ENCODE peak calls at places on chromosomes 16 and 17, in eight cellular contexts. U, E, N, S, T, K, Y and X are unnamed samples.

GRCh38 chr16:4976611-4977145 is 18.5 kb downstream of the SEC14L5 start:
- DNase-seq in U (no peak), E (no peak), N (no peak), S (no peak), T (no peak), K (no peak), Y (no peak), X (no peak)

GRCh38 chr16:11105038-11105903 is 150.7 kb downstream of the SOCS1 start:
- DNase-seq in U (peak), E (peak), N (peak), S (peak), T (no peak), K (no peak), Y (no peak), X (peak)

GRCh38 chr17:33674685-33675084 is 381.6 kb upstream of the ASIC2 start:
- DNase-seq in U (peak), E (peak), N (peak), S (peak), T (peak), K (peak), Y (peak), X (peak)

GRCh38 chr17:75511610-75512575 is 3.4 kb downstream of the CASKIN2 start:
- DNase-seq in U (no peak), E (no peak), N (no peak), S (no peak), T (no peak), K (no peak), Y (no peak), X (no peak)

GRCh38 chr17:48791128-48792032 is 25.6 kb downstream of the TTLL6 start:
- DNase-seq in U (peak), E (peak), N (peak), S (peak), T (peak), K (peak), Y (no peak), X (peak)

GRCh38 chr16:69567031-69567680 is 1.4 kb downstream of the NFAT5 start:
- DNase-seq in U (no peak), E (peak), N (peak), S (no peak), T (no peak), K (no peak), Y (no peak), X (no peak)

GRCh38 chr16:4695473-4696171 is 2.3 kb downstream of the NUDT16L1 start:
- DNase-seq in U (no peak), E (no peak), N (no peak), S (no peak), T (no peak), K (no peak), Y (no peak), X (no peak)

GRCh38 chr17:72916991-72917390 is 175.5 kb downstream of the SLC39A11 start:
- DNase-seq in U (no peak), E (no peak), N (no peak), S (no peak), T (no peak), K (no peak), Y (no peak), X (no peak)

GRCh38 chr17:46144246-46144645 is 49.0 kb downstream of the KANSL1 start:
- DNase-seq in U (no peak), E (no peak), N (no peak), S (no peak), T (no peak), K (no peak), Y (no peak), X (no peak)

GRCh38 chr17:8803531-8804416 is 4.6 kb upstream of the MFSD6L start:
- DNase-seq in U (no peak), E (no peak), N (peak), S (no peak), T (no peak), K (no peak), Y (no peak), X (no peak)

GRCh38 chr17:69462010-69462409 is 47.5 kb downstream of the MAP2K6 start:
- DNase-seq in U (no peak), E (no peak), N (no peak), S (no peak), T (no peak), K (no peak), Y (no peak), X (no peak)

GRCh38 chr16:89805136-89805905 is 11.1 kb downstream of the FANCA start:
- DNase-seq in U (no peak), E (peak), N (no peak), S (peak), T (no peak), K (no peak), Y (no peak), X (no peak)

GRCh38 chr17:68592004-68592403 is 9.2 kb downstream of the FAM20A start:
- DNase-seq in U (no peak), E (peak), N (no peak), S (peak), T (no peak), K (no peak), Y (no peak), X (no peak)

GRCh38 chr16:86575754-86576557 is 2.4 kb upstream of the FOXL1 start:
- DNase-seq in U (peak), E (peak), N (peak), S (peak), T (peak), K (peak), Y (no peak), X (peak)

GRCh38 chr16:82627811-82628339 is 1.1 kb downstream of the CDH13 start:
- DNase-seq in U (peak), E (peak), N (no peak), S (no peak), T (peak), K (no peak), Y (no peak), X (no peak)

GRCh38 chr17:21573961-21574610 is 118.2 kb upstream of the KCNJ18 start:
- DNase-seq in U (peak), E (no peak), N (no peak), S (peak), T (no peak), K (no peak), Y (peak), X (peak)

GRCh38 chr16:4142268-4142667 is 26.0 kb upstream of the ADCY9 start:
- DNase-seq in U (no peak), E (no peak), N (no peak), S (no peak), T (no peak), K (no peak), Y (peak), X (no peak)

GRCh38 chr17:27384721-27385120 is 71.5 kb upstream of the KSR1 start:
- DNase-seq in U (no peak), E (no peak), N (no peak), S (no peak), T (no peak), K (no peak), Y (no peak), X (no peak)

GRCh38 chr16:67428146-67428731 is 2.7 kb upstream of the HSD11B2 start:
- DNase-seq in U (peak), E (peak), N (peak), S (no peak), T (peak), K (no peak), Y (peak), X (peak)

GRCh38 chr16:11448796-11449416 is 103.6 kb downstream of the RMI2 start:
- DNase-seq in U (no peak), E (no peak), N (no peak), S (no peak), T (no peak), K (no peak), Y (no peak), X (no peak)

GRCh38 chr17:75774471-75774987 is 9.5 kb upstream of the GALK1 start:
- DNase-seq in U (no peak), E (no peak), N (no peak), S (no peak), T (no peak), K (no peak), Y (no peak), X (no peak)

GRCh38 chr16:50509521-50510341 is 38.5 kb upstream of the NKD1 start:
- DNase-seq in U (no peak), E (no peak), N (peak), S (no peak), T (peak), K (no peak), Y (peak), X (peak)

GRCh38 chr16:23505180-23505665 is 5.1 kb downstream of the GGA2 start:
- DNase-seq in U (no peak), E (no peak), N (no peak), S (no peak), T (peak), K (no peak), Y (no peak), X (no peak)

GRCh38 chr16:23505942-23506605 is 4.2 kb downstream of the GGA2 start:
- DNase-seq in U (no peak), E (no peak), N (no peak), S (no peak), T (peak), K (no peak), Y (no peak), X (no peak)

GRCh38 chr16:23504076-23504452 is 6.2 kb downstream of the GGA2 start:
- DNase-seq in U (peak), E (no peak), N (no peak), S (peak), T (no peak), K (no peak), Y (no peak), X (peak)

GRCh38 chr16:23506606-23506994 is 3.7 kb downstream of the GGA2 start:
- DNase-seq in U (no peak), E (no peak), N (no peak), S (no peak), T (no peak), K (no peak), Y (no peak), X (no peak)

DNA sequence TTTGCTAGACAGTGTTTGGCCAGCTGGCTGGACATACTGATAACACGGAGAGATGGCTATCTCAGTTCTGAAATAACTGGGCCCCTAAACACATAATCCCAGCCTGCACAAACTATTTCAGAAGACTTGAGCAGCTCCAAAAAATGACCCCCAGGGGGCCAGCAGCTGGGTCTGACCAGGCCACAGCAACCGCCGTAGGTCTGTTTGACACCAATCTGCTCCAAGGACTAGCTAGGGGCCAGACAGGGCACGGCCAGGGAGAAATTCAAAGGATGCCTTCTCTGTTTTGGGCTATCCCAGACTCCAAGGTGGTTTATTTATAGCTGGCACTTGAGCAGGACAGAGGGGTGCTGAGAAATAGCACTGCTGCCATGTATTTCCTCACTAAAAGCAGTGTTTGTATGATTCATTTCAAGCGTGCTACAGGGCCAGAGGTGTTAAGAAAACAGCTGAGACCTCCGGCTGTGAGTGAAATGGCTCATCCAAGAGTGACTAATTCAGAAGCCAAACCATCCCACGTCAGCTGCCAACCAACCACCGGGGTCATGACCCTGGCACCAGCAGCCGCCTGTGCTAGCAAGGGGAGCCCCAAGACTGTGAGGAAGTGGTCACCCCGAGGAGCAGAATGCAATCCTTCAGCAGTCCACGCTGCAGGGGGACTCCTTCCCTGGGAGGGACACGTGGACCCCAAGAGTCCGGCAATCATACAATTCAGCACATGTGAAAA is 5.7 kb downstream of the GGA2 start:
- DNase-seq in U (peak), E (peak), N (peak), S (peak), T (peak), K (peak), Y (peak), X (no peak)
- H3K4me3 ChIP-seq in U (no peak), E (peak), N (no peak), S (no peak), T (peak), K (no peak), Y (no peak), X (no peak)

GRCh38 chr17:31092475-31093064 is 2.2 kb upstream of the NF1 start:
- DNase-seq in U (no peak), E (no peak), N (peak), S (no peak), T (no peak), K (no peak), Y (no peak), X (no peak)

GRCh38 chr17:31096106-31096436 is 1.3 kb downstream of the NF1 start:
- DNase-seq in U (no peak), E (no peak), N (peak), S (no peak), T (no peak), K (no peak), Y (no peak), X (no peak)

GRCh38 chr17:31093866-31094599 is 744 bp upstream of the NF1 start:
- DNase-seq in U (no peak), E (no peak), N (peak), S (no peak), T (no peak), K (no peak), Y (no peak), X (no peak)

GRCh38 chr17:31094600-31095238 is at the start of gene NF1:
- DNase-seq in U (peak), E (peak), N (peak), S (peak), T (peak), K (peak), Y (peak), X (peak)

GRCh38 chr17:31095239-31096105 is 695 bp downstream of the NF1 start:
- DNase-seq in U (peak), E (peak), N (peak), S (no peak), T (peak), K (peak), Y (peak), X (no peak)
- H3K4me3 ChIP-seq in U (peak), E (peak), N (peak), S (peak), T (peak), K (peak), Y (peak), X (peak)

GRCh38 chr17:329794-330420 is 22.7 kb downstream of the RPH3AL start:
- DNase-seq in U (no peak), E (no peak), N (no peak), S (no peak), T (no peak), K (no peak), Y (no peak), X (no peak)
- H3K4me3 ChIP-seq in U (no peak), E (no peak), N (no peak), S (no peak), T (no peak), K (no peak), Y (no peak), X (no peak)

GRCh38 chr17:59362811-59363205 is 31.4 kb downstream of the YPEL2 start:
- DNase-seq in U (no peak), E (no peak), N (no peak), S (no peak), T (no peak), K (no peak), Y (no peak), X (no peak)

GRCh38 chr17:59366040-59366757 is 34.7 kb downstream of the YPEL2 start:
- DNase-seq in U (no peak), E (no peak), N (peak), S (no peak), T (peak), K (no peak), Y (no peak), X (no peak)

GRCh38 chr17:59365383-59365981 is 34.0 kb downstream of the YPEL2 start:
- DNase-seq in U (no peak), E (no peak), N (peak), S (no peak), T (peak), K (no peak), Y (no peak), X (no peak)

GRCh38 chr17:59361386-59361785 is 29.9 kb downstream of the YPEL2 start:
- DNase-seq in U (no peak), E (peak), N (no peak), S (peak), T (no peak), K (no peak), Y (no peak), X (no peak)

DNA sequence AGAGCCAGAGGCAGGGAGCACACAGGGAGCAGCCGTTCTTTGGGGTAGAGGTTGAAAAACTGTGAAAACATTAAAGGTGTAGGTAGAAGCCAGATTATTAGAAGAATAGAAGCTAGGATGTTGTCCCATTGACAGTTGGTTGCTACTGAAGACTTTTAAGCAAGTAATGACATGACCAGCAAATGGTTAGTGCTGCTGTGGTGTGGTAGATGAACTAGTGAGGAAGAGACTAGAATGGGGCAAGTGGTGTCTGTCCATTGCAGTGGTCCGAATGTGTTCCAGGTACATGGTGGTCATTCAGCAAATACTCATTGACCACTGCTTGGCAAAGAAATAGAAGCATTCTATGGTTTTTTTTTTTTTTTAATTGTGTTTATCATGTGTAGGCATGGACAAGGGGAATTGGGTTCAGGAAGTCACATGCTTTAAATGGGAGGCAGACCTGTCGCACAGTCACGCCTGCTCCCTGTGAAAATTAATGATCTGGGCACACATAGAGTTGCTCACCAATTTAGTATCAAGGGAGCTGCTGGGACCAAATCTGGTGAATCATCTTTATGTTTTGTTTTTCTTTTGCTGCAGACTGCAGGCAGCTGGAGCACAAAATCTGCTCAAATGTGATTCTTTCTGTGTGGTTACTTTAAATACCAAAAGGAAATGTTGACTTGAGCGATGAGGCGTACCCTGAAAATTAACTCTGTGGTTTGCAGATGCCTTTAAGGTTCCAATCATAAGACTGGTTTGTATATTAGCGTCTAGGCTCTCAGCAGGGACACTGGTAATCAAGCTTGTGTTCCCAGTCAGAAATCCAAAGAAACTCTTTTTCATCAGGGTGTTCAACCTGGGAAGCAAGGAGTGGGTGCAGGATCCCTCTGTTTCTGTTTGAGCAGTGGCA is 30.7 kb downstream of the YPEL2 start:
- DNase-seq in U (no peak), E (peak), N (no peak), S (peak), T (no peak), K (no peak), Y (peak), X (no peak)
- H3K4me3 ChIP-seq in U (no peak), E (peak), N (no peak), S (no peak), T (no peak), K (peak), Y (peak), X (no peak)